ENCODE peak calls at places on chromosomes 11 and 22, in six cellular contexts. One of them, this sample, is unnamed.

GRCh38 chr11:746289-747175 is 732 bp upstream of the TALDO1 start:
- DNase-seq in keratinocyte: no peak
- DNase-seq in Peyer's patch: peak
- DNase-seq in heart right ventricle: no peak
- DNase-seq in OCI-LY7: peak
- DNase-seq in PC-9: no peak
- DNase-seq in this sample: no peak

GRCh38 chr11:112785104-112785503 is 176.1 kb upstream of the NCAM1 start:
- DNase-seq in OCI-LY7: no peak
- DNase-seq in PC-9: no peak
- DNase-seq in heart right ventricle: no peak
- DNase-seq in keratinocyte: no peak
- DNase-seq in Peyer's patch: no peak
- DNase-seq in this sample: no peak

GRCh38 chr22:37213218-37213855 is 1.1 kb upstream of the SSTR3 start:
- DNase-seq in keratinocyte: no peak
- DNase-seq in PC-9: no peak
- DNase-seq in Peyer's patch: no peak
- DNase-seq in heart right ventricle: no peak
- DNase-seq in OCI-LY7: no peak
- DNase-seq in this sample: no peak

GRCh38 chr11:122652495-122652894 is 3.0 kb upstream of the UBASH3B start:
- DNase-seq in keratinocyte: no peak
- DNase-seq in OCI-LY7: no peak
- DNase-seq in PC-9: no peak
- DNase-seq in heart right ventricle: no peak
- DNase-seq in Peyer's patch: no peak
- DNase-seq in this sample: no peak

GRCh38 chr22:42433754-42434153 is 1.6 kb upstream of the NFAM1 start:
- DNase-seq in heart right ventricle: no peak
- DNase-seq in Peyer's patch: no peak
- DNase-seq in PC-9: no peak
- DNase-seq in keratinocyte: no peak
- DNase-seq in OCI-LY7: no peak
- DNase-seq in this sample: no peak

GRCh38 chr11:73478737-73479347 is 102.6 kb downstream of the RELT start:
- DNase-seq in Peyer's patch: no peak
- DNase-seq in heart right ventricle: no peak
- DNase-seq in OCI-LY7: peak
- DNase-seq in keratinocyte: no peak
- DNase-seq in PC-9: peak
- DNase-seq in this sample: no peak

GRCh38 chr22:48702573-48703264 is 1125.0 kb downstream of the BRD1 start:
- DNase-seq in heart right ventricle: no peak
- DNase-seq in OCI-LY7: no peak
- DNase-seq in PC-9: no peak
- DNase-seq in Peyer's patch: no peak
- DNase-seq in keratinocyte: no peak
- DNase-seq in this sample: no peak

GRCh38 chr11:130407978-130408377 is 20.4 kb downstream of the ADAMTS8 start:
- DNase-seq in OCI-LY7: no peak
- DNase-seq in Peyer's patch: no peak
- DNase-seq in keratinocyte: peak
- DNase-seq in heart right ventricle: no peak
- DNase-seq in PC-9: no peak
- DNase-seq in this sample: no peak

GRCh38 chr11:127376316-127376715 is 375.7 kb upstream of the KIRREL3 start:
- DNase-seq in Peyer's patch: no peak
- DNase-seq in PC-9: no peak
- DNase-seq in OCI-LY7: no peak
- DNase-seq in keratinocyte: no peak
- DNase-seq in heart right ventricle: no peak
- DNase-seq in this sample: no peak

GRCh38 chr11:118227865-118228785 is 3.3 kb upstream of the JAML start:
- DNase-seq in keratinocyte: no peak
- DNase-seq in PC-9: no peak
- DNase-seq in Peyer's patch: peak
- DNase-seq in OCI-LY7: peak
- DNase-seq in heart right ventricle: no peak
- DNase-seq in this sample: no peak

GRCh38 chr22:35642305-35642741 is 5.9 kb upstream of the APOL6 start:
- DNase-seq in heart right ventricle: no peak
- DNase-seq in OCI-LY7: no peak
- DNase-seq in keratinocyte: no peak
- DNase-seq in Peyer's patch: peak
- DNase-seq in PC-9: no peak
- DNase-seq in this sample: no peak

GRCh38 chr22:33101550-33101949 is 43.4 kb upstream of the SYN3 start:
- DNase-seq in keratinocyte: no peak
- DNase-seq in heart right ventricle: no peak
- DNase-seq in Peyer's patch: no peak
- DNase-seq in OCI-LY7: no peak
- DNase-seq in PC-9: no peak
- DNase-seq in this sample: no peak

GRCh38 chr11:102666331-102666957 is 39.1 kb downstream of the MMP27 start:
- DNase-seq in keratinocyte: no peak
- DNase-seq in Peyer's patch: no peak
- DNase-seq in heart right ventricle: no peak
- DNase-seq in OCI-LY7: peak
- DNase-seq in PC-9: peak
- DNase-seq in this sample: peak

GRCh38 chr11:94884322-94884721 is 89.0 kb downstream of the CWC15 start:
- DNase-seq in PC-9: no peak
- DNase-seq in heart right ventricle: no peak
- DNase-seq in keratinocyte: no peak
- DNase-seq in OCI-LY7: no peak
- DNase-seq in Peyer's patch: no peak
- DNase-seq in this sample: no peak

GRCh38 chr11:6594142-6594768 is 9.2 kb downstream of the RRP8 start:
- DNase-seq in heart right ventricle: no peak
- DNase-seq in PC-9: no peak
- DNase-seq in Peyer's patch: no peak
- DNase-seq in keratinocyte: no peak
- DNase-seq in OCI-LY7: no peak
- DNase-seq in this sample: no peak

GRCh38 chr22:39469681-39470461 is 13.1 kb downstream of the MGAT3 start:
- DNase-seq in OCI-LY7: no peak
- DNase-seq in heart right ventricle: no peak
- DNase-seq in PC-9: no peak
- DNase-seq in keratinocyte: no peak
- DNase-seq in Peyer's patch: no peak
- DNase-seq in this sample: no peak

GRCh38 chr11:70727899-70728620 is 329.7 kb downstream of the CTTN start:
- DNase-seq in keratinocyte: no peak
- DNase-seq in OCI-LY7: no peak
- DNase-seq in heart right ventricle: no peak
- DNase-seq in Peyer's patch: no peak
- DNase-seq in PC-9: no peak
- DNase-seq in this sample: no peak

GRCh38 chr22:29765905-29766631 is 739 bp downstream of the ZMAT5 start:
- DNase-seq in PC-9: no peak
- DNase-seq in keratinocyte: no peak
- DNase-seq in OCI-LY7: peak
- DNase-seq in Peyer's patch: no peak
- DNase-seq in heart right ventricle: no peak
- DNase-seq in this sample: no peak

GRCh38 chr11:44437122-44437521 is 127.2 kb upstream of the ALX4 start:
- DNase-seq in Peyer's patch: no peak
- DNase-seq in PC-9: no peak
- DNase-seq in keratinocyte: no peak
- DNase-seq in heart right ventricle: no peak
- DNase-seq in OCI-LY7: no peak
- DNase-seq in this sample: no peak

GRCh38 chr11:71222318-71223080 is 29.9 kb downstream of the SHANK2 start:
- DNase-seq in Peyer's patch: no peak
- DNase-seq in PC-9: no peak
- DNase-seq in keratinocyte: no peak
- DNase-seq in OCI-LY7: no peak
- DNase-seq in heart right ventricle: peak
- DNase-seq in this sample: no peak

GRCh38 chr11:67031791-67032561 is 9.0 kb downstream of the SYT12 start:
- DNase-seq in Peyer's patch: no peak
- DNase-seq in PC-9: peak
- DNase-seq in OCI-LY7: no peak
- DNase-seq in heart right ventricle: no peak
- DNase-seq in keratinocyte: no peak
- DNase-seq in this sample: no peak

GRCh38 chr11:67309661-67310061 is 6.3 kb downstream of the SSH3 start:
- DNase-seq in heart right ventricle: no peak
- DNase-seq in Peyer's patch: no peak
- DNase-seq in OCI-LY7: no peak
- DNase-seq in keratinocyte: no peak
- DNase-seq in PC-9: no peak
- DNase-seq in this sample: no peak

GRCh38 chr11:130719516-130719915 is 196.8 kb downstream of the SNX19 start:
- DNase-seq in Peyer's patch: no peak
- DNase-seq in OCI-LY7: no peak
- DNase-seq in PC-9: no peak
- DNase-seq in keratinocyte: no peak
- DNase-seq in heart right ventricle: no peak
- DNase-seq in this sample: no peak

DNA sequence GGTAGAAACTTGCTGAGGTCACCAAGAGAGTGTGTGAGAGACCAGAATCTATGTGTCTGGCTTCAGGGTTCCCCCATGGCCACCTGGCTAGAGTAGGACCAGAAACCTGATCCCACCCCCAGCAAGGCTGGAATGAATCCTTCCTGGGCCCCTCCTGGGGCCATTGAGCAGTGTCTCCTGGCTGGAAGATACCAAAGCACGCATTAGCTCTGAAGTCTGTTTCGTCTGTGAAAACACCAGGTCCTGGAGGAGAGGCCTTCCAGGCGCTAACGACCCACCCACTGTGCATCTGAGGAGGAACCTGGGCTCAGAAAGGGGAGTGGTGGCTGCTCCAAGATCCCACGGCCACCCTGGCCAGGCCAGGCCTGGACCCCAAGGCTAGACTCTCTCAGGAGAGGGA is 15.5 kb upstream of the TSKU start:
- DNase-seq in heart right ventricle: no peak
- DNase-seq in keratinocyte: no peak
- DNase-seq in Peyer's patch: no peak
- DNase-seq in PC-9: no peak
- DNase-seq in OCI-LY7: no peak
- DNase-seq in this sample: no peak
- H3K4me3 ChIP-seq in heart right ventricle: no peak
- H3K4me3 ChIP-seq in keratinocyte: no peak
- H3K4me3 ChIP-seq in Peyer's patch: peak
- H3K4me3 ChIP-seq in PC-9: peak
- H3K4me3 ChIP-seq in OCI-LY7: no peak
- H3K4me3 ChIP-seq in this sample: no peak

GRCh38 chr11:114764563-114764962 is 86.2 kb downstream of the NXPE2 start:
- DNase-seq in keratinocyte: no peak
- DNase-seq in OCI-LY7: no peak
- DNase-seq in Peyer's patch: no peak
- DNase-seq in PC-9: no peak
- DNase-seq in heart right ventricle: no peak
- DNase-seq in this sample: no peak
- H3K4me3 ChIP-seq in keratinocyte: no peak
- H3K4me3 ChIP-seq in OCI-LY7: no peak
- H3K4me3 ChIP-seq in Peyer's patch: no peak
- H3K4me3 ChIP-seq in PC-9: no peak
- H3K4me3 ChIP-seq in heart right ventricle: no peak
- H3K4me3 ChIP-seq in this sample: no peak

DNA sequence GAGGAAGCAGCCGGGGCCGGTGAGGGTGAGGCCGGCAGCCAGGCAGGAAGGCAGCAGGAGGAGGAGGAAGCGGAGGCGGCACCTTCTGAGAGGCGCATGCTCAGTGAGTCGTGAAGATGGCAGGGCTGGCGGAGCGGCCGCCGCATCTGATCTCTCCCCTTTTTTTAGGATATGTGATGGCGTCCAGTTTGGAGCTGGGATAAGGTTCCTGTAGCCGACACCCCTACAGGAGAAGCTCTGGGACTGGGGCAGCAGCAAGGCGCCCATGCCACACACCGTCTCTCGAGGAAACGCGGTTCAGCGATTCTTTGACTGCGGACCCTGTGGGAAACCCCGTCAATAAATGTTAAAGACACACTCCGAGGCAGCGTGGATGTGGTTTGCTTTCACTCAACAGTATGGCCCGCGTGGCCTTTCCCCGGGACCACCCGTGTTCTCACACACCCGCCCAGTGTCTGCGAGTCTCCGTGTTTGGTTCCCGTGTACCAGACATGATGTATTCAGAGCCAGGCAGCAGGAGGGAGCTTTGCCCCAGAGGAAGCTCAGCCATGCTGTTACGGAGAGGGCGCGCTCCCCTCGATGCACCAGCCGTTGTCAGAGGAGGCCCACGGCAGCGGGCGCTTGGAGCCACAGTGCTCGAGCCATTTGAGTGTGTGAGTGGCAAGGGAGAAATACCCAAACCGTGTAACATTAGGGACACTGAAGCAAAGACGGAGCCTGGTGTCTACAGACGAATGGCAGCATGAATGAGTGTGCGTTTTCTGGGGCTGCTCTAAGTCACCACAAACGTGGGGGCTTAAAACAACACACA is 27.7 kb upstream of the PARVB start:
- DNase-seq in heart right ventricle: peak
- DNase-seq in Peyer's patch: peak
- DNase-seq in PC-9: no peak
- DNase-seq in keratinocyte: no peak
- DNase-seq in OCI-LY7: no peak
- DNase-seq in this sample: no peak
- H3K4me3 ChIP-seq in heart right ventricle: peak
- H3K4me3 ChIP-seq in Peyer's patch: peak
- H3K4me3 ChIP-seq in PC-9: no peak
- H3K4me3 ChIP-seq in keratinocyte: no peak
- H3K4me3 ChIP-seq in OCI-LY7: no peak
- H3K4me3 ChIP-seq in this sample: peak

DNA sequence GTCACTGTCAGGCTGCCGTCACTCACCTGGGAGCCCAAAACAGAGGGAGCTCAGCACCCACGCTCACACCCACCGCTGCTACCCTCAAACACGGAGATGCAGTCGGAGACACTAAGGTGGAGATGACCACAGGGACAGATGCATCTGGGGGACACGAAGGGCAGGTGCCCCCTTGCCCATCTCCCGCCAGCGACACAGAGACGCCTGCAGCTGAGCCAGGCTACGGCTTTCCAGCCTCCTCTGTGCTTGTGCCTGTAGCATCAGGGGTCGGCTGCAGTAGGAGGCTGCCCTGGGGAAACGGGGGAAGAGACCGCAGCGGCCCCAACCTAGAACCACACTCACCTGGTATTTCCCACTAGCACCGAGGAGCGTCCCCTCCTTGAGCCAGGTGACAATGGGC is 19.3 kb downstream of the IGSF9B start:
- DNase-seq in Peyer's patch: no peak
- DNase-seq in PC-9: no peak
- DNase-seq in heart right ventricle: no peak
- DNase-seq in OCI-LY7: no peak
- DNase-seq in keratinocyte: no peak
- DNase-seq in this sample: no peak
- H3K4me3 ChIP-seq in Peyer's patch: no peak
- H3K4me3 ChIP-seq in PC-9: no peak
- H3K4me3 ChIP-seq in heart right ventricle: no peak
- H3K4me3 ChIP-seq in OCI-LY7: no peak
- H3K4me3 ChIP-seq in keratinocyte: no peak
- H3K4me3 ChIP-seq in this sample: no peak

DNA sequence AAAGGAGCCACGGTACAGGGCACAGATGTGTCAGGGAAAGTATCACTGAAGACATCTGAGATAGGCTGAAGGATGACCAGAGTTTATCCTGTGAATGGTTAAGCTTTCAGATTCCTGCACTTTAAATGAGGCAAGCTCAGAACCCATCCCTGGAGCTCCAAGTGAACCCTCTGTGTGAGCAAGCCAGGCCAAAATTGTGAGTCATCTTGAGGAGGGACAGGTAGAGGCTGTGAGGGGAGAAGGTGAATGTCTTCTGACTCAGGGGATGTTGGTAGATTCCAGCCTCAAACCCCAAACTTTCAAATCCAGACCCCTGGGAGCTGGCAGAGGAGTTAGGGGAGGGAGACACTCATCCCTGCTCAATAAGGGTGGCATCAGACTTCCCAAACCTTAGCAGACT is 36.7 kb downstream of the CHRDL2 start:
- DNase-seq in heart right ventricle: no peak
- DNase-seq in PC-9: peak
- DNase-seq in keratinocyte: peak
- DNase-seq in Peyer's patch: no peak
- DNase-seq in OCI-LY7: no peak
- DNase-seq in this sample: no peak
- H3K4me3 ChIP-seq in heart right ventricle: no peak
- H3K4me3 ChIP-seq in PC-9: no peak
- H3K4me3 ChIP-seq in keratinocyte: no peak
- H3K4me3 ChIP-seq in Peyer's patch: no peak
- H3K4me3 ChIP-seq in OCI-LY7: no peak
- H3K4me3 ChIP-seq in this sample: no peak

This sample was measured in kidney epithelial cell.